ENCODE peak calls at places on chromosomes 3 and 15, in six cellular contexts. One of them, this sample, is unnamed.

GRCh38 chr3:181791380-181791779 is 79.7 kb downstream of the SOX2 start:
- DNase-seq in MM.1S: no peak
- DNase-seq in endothelial cell of umbilical vein: no peak
- DNase-seq in keratinocyte: no peak
- DNase-seq in Peyer's patch: no peak
- DNase-seq in upper lobe of left lung: no peak
- DNase-seq in this sample: no peak

GRCh38 chr15:27398631-27399030 is 427.6 kb downstream of the GABRG3 start:
- DNase-seq in MM.1S: no peak
- DNase-seq in endothelial cell of umbilical vein: no peak
- DNase-seq in upper lobe of left lung: no peak
- DNase-seq in Peyer's patch: no peak
- DNase-seq in keratinocyte: no peak
- DNase-seq in this sample: no peak

GRCh38 chr3:130702985-130703384 is 43.6 kb downstream of the PIK3R4 start:
- DNase-seq in endothelial cell of umbilical vein: no peak
- DNase-seq in Peyer's patch: no peak
- DNase-seq in keratinocyte: no peak
- DNase-seq in upper lobe of left lung: no peak
- DNase-seq in MM.1S: no peak
- DNase-seq in this sample: no peak

GRCh38 chr3:188956839-188957489 is 214.8 kb upstream of the TPRG1 start:
- DNase-seq in endothelial cell of umbilical vein: peak; percentile 61
- DNase-seq in MM.1S: peak; percentile 60
- DNase-seq in Peyer's patch: no peak
- DNase-seq in upper lobe of left lung: no peak
- DNase-seq in keratinocyte: peak; percentile 41
- DNase-seq in this sample: no peak

GRCh38 chr3:23859012-23859743 is 53.4 kb downstream of the UBE2E1 start:
- DNase-seq in Peyer's patch: no peak
- DNase-seq in upper lobe of left lung: no peak
- DNase-seq in MM.1S: no peak
- DNase-seq in keratinocyte: no peak
- DNase-seq in endothelial cell of umbilical vein: peak; percentile 56
- DNase-seq in this sample: no peak

GRCh38 chr3:16338124-16338523 is 73.1 kb downstream of the OXNAD1 start:
- DNase-seq in keratinocyte: no peak
- DNase-seq in MM.1S: no peak
- DNase-seq in upper lobe of left lung: peak; percentile 51
- DNase-seq in Peyer's patch: no peak
- DNase-seq in endothelial cell of umbilical vein: no peak
- DNase-seq in this sample: no peak

GRCh38 chr15:78407889-78408640 is 30.0 kb upstream of the IREB2 start:
- DNase-seq in Peyer's patch: no peak
- DNase-seq in endothelial cell of umbilical vein: no peak
- DNase-seq in upper lobe of left lung: no peak
- DNase-seq in keratinocyte: no peak
- DNase-seq in MM.1S: no peak
- DNase-seq in this sample: no peak

GRCh38 chr3:184260571-184261269 is 633 bp downstream of the CAMK2N2 start:
- DNase-seq in MM.1S: no peak
- DNase-seq in Peyer's patch: no peak
- DNase-seq in endothelial cell of umbilical vein: no peak
- DNase-seq in keratinocyte: no peak
- DNase-seq in upper lobe of left lung: peak; percentile 88
- DNase-seq in this sample: peak; percentile 32

GRCh38 chr15:93033434-93034045 is 55.5 kb downstream of the RGMA start:
- DNase-seq in keratinocyte: no peak
- DNase-seq in MM.1S: no peak
- DNase-seq in Peyer's patch: peak; percentile 29
- DNase-seq in endothelial cell of umbilical vein: no peak
- DNase-seq in upper lobe of left lung: peak; percentile 27
- DNase-seq in this sample: no peak

GRCh38 chr3:120637836-120638559 is 41.9 kb downstream of the NDUFB4 start:
- DNase-seq in keratinocyte: no peak
- DNase-seq in MM.1S: no peak
- DNase-seq in Peyer's patch: no peak
- DNase-seq in endothelial cell of umbilical vein: no peak
- DNase-seq in upper lobe of left lung: no peak
- DNase-seq in this sample: no peak

GRCh38 chr15:27845535-27846369 is 253.4 kb downstream of the OCA2 start:
- DNase-seq in keratinocyte: no peak
- DNase-seq in endothelial cell of umbilical vein: no peak
- DNase-seq in upper lobe of left lung: no peak
- DNase-seq in MM.1S: no peak
- DNase-seq in Peyer's patch: no peak
- DNase-seq in this sample: no peak

GRCh38 chr3:69451594-69451993 is 65.7 kb upstream of the FRMD4B start:
- DNase-seq in Peyer's patch: no peak
- DNase-seq in MM.1S: no peak
- DNase-seq in endothelial cell of umbilical vein: peak; percentile 35
- DNase-seq in keratinocyte: no peak
- DNase-seq in upper lobe of left lung: no peak
- DNase-seq in this sample: peak; percentile 74

GRCh38 chr3:133394561-133395311 is 5.1 kb upstream of the BFSP2 start:
- DNase-seq in Peyer's patch: no peak
- DNase-seq in endothelial cell of umbilical vein: peak; percentile 12
- DNase-seq in keratinocyte: no peak
- DNase-seq in MM.1S: peak; percentile 30
- DNase-seq in upper lobe of left lung: no peak
- DNase-seq in this sample: no peak

GRCh38 chr15:99450896-99451358 is 114.9 kb upstream of the MEF2A start:
- DNase-seq in endothelial cell of umbilical vein: peak; percentile 75
- DNase-seq in MM.1S: no peak
- DNase-seq in Peyer's patch: peak; percentile 66
- DNase-seq in upper lobe of left lung: no peak
- DNase-seq in keratinocyte: no peak
- DNase-seq in this sample: peak; percentile 48

GRCh38 chr15:87653646-87654045 is 602.9 kb downstream of the NTRK3 start:
- DNase-seq in Peyer's patch: no peak
- DNase-seq in upper lobe of left lung: no peak
- DNase-seq in endothelial cell of umbilical vein: no peak
- DNase-seq in MM.1S: no peak
- DNase-seq in keratinocyte: no peak
- DNase-seq in this sample: no peak

GRCh38 chr3:148625145-148625736 is 72.5 kb upstream of the AGTR1 start:
- DNase-seq in upper lobe of left lung: no peak
- DNase-seq in MM.1S: no peak
- DNase-seq in keratinocyte: no peak
- DNase-seq in Peyer's patch: no peak
- DNase-seq in endothelial cell of umbilical vein: no peak
- DNase-seq in this sample: no peak

GRCh38 chr15:62391565-62392262 is 226.6 kb upstream of the C2CD4B start:
- DNase-seq in keratinocyte: no peak
- DNase-seq in MM.1S: peak; percentile 14
- DNase-seq in upper lobe of left lung: peak; percentile 92
- DNase-seq in Peyer's patch: peak; percentile 84
- DNase-seq in endothelial cell of umbilical vein: peak; percentile 31
- DNase-seq in this sample: peak; percentile 62

GRCh38 chr3:150394606-150395005 is 13.5 kb upstream of the TSC22D2 start:
- DNase-seq in Peyer's patch: no peak
- DNase-seq in endothelial cell of umbilical vein: no peak
- DNase-seq in keratinocyte: no peak
- DNase-seq in upper lobe of left lung: no peak
- DNase-seq in MM.1S: no peak
- DNase-seq in this sample: no peak

GRCh38 chr15:90750186-90750585 is 33.0 kb downstream of the BLM start:
- DNase-seq in Peyer's patch: no peak
- DNase-seq in keratinocyte: no peak
- DNase-seq in MM.1S: no peak
- DNase-seq in upper lobe of left lung: no peak
- DNase-seq in endothelial cell of umbilical vein: no peak
- DNase-seq in this sample: no peak

GRCh38 chr3:164730810-164731209 is 347.5 kb downstream of the SI start:
- DNase-seq in upper lobe of left lung: no peak
- DNase-seq in MM.1S: no peak
- DNase-seq in keratinocyte: no peak
- DNase-seq in Peyer's patch: no peak
- DNase-seq in endothelial cell of umbilical vein: no peak
- DNase-seq in this sample: no peak

GRCh38 chr3:25945366-25945765 is 155.5 kb downstream of the OXSM start:
- DNase-seq in keratinocyte: no peak
- DNase-seq in upper lobe of left lung: no peak
- DNase-seq in Peyer's patch: no peak
- DNase-seq in MM.1S: no peak
- DNase-seq in endothelial cell of umbilical vein: no peak
- DNase-seq in this sample: no peak

GRCh38 chr15:77430213-77430612 is 9.5 kb downstream of the HMG20A start:
- DNase-seq in Peyer's patch: no peak
- DNase-seq in upper lobe of left lung: no peak
- DNase-seq in MM.1S: no peak
- DNase-seq in keratinocyte: no peak
- DNase-seq in endothelial cell of umbilical vein: no peak
- DNase-seq in this sample: no peak

DNA sequence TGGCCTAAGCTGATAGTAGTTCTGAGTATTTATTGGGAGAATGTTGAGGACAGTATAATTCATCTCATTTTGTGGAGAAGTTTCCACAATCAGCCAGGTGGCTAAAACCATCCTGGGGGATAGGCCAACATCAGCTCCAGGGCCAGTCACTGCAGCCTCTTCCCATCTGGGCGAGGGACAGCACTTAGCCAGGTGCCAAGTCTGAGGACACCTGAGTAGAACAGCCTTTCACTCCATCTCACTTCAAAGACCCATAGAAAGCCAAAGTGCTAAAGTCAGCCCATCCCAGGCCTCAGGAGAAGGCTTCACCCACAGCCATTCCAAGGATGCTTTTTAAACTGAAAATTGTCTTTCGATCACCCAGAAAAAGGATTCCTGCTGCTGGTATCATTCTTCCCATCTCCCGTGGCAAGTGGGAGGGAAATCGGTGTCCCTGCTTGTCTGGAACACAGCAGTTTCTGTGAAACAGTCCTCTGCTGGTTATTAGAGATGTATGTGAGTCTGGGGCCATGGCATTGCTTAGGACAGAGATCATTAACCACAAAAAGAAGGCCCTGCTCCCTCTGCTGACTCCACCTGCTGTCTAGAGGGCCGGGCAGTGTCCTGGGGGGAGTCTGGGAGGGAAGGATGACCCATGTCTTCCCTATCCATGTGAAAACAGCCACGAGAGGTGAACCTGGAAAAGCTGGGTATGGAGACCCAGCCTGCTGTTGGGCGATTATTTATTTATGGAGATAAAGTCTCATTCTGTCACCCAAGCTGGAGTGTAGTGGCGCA is 9.6 kb downstream of the CALML4 start:
- DNase-seq in upper lobe of left lung: no peak
- DNase-seq in endothelial cell of umbilical vein: no peak
- DNase-seq in keratinocyte: no peak
- DNase-seq in MM.1S: no peak
- DNase-seq in Peyer's patch: no peak
- DNase-seq in this sample: no peak
- TF ChIP-seq CTCF in upper lobe of left lung: no peak
- TF ChIP-seq CTCF in endothelial cell of umbilical vein: no peak
- TF ChIP-seq CTCF in keratinocyte: no peak
- TF ChIP-seq CTCF in MM.1S: no peak
- TF ChIP-seq CTCF in Peyer's patch: no peak
- TF ChIP-seq CTCF in this sample: no peak

DNA sequence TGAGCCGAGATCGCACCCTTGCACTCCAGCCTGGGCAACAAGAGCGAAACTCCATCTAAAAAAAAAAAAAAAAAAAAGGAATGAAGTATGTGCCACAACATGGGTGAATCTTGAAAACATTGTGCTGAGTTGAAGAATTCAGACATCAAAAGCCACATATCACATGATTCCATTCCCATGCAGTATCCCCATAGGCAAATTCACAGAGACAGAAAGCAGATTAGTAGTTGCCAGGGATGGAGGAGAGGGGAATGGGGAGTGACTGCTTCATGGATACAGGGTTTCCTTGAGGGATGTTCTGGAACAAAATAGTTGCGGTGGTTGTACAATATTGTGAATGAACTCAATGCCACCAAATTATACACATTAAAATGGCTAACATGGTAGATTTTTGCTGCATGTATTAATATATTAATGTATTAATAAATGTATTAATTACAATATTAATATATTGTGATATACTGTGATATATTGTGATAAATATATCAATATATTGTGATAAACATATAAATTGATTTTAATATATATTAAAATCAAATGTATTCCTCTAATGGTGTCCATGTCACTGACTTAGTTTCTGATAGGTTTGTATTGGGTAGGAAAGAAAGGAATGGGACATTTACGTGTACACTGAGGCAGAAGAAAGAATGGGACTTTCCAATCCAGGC is 34.9 kb downstream of the SMAD3 start:
- DNase-seq in upper lobe of left lung: no peak
- DNase-seq in endothelial cell of umbilical vein: no peak
- DNase-seq in Peyer's patch: no peak
- DNase-seq in keratinocyte: no peak
- DNase-seq in MM.1S: no peak
- DNase-seq in this sample: no peak
- H3K4me3 ChIP-seq in upper lobe of left lung: no peak overlapping the region
- H3K4me3 ChIP-seq in endothelial cell of umbilical vein: no peak overlapping the region
- H3K4me3 ChIP-seq in Peyer's patch: no peak overlapping the region
- H3K4me3 ChIP-seq in keratinocyte: no peak overlapping the region
- H3K4me3 ChIP-seq in MM.1S: peak overlapping the region; percentile 54
- H3K4me3 ChIP-seq in this sample: no peak overlapping the region

GRCh38 chr3:22608093-22608492 is 595.0 kb upstream of the UBE2E2 start:
- DNase-seq in upper lobe of left lung: no peak
- DNase-seq in Peyer's patch: no peak
- DNase-seq in keratinocyte: no peak
- DNase-seq in endothelial cell of umbilical vein: no peak
- DNase-seq in MM.1S: no peak
- DNase-seq in this sample: no peak
- H3K36me3 ChIP-seq in upper lobe of left lung: no peaks in the 10 kb centered on the region
- H3K36me3 ChIP-seq in Peyer's patch: no peaks in the 10 kb centered on the region
- H3K36me3 ChIP-seq in keratinocyte: no peaks in the 10 kb centered on the region
- H3K36me3 ChIP-seq in endothelial cell of umbilical vein: no peaks in the 10 kb centered on the region
- H3K36me3 ChIP-seq in MM.1S: no peaks in the 10 kb centered on the region
- H3K36me3 ChIP-seq in this sample: no peaks in the 10 kb centered on the region

DNA sequence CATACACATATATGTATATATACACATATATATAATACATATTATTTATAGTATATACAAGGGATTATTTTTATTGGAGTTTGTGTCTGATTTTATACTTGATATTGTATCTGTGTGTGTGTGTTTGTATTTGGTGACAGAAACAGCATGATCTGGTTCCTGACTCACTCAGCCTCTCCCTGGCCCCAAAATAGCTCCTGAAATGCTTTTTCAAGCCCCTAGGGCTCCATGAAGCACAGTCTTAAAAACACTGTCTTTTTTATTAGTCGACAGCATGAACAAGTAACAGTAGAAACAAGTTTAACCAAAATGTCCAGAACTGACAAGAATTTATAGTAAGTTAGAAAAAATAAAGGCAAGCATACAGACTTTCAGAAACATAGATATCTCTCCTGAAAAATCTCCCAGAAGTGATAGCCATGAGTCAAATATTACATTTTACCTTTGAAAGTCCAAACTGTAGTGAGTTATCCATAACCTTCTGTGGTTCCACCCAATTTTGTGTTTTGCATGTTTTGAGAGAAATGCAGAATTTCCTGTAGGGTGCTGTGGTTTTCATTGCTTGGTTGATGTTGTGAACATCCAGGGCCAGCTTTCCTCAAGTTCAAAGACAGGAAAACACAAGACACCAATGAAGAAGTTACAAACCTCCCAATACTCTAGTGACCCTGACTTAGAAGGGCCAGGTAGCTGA is 98.5 kb upstream of the CCDC80 start:
- DNase-seq in keratinocyte: no peak
- DNase-seq in MM.1S: no peak
- DNase-seq in upper lobe of left lung: no peak
- DNase-seq in endothelial cell of umbilical vein: no peak
- DNase-seq in Peyer's patch: no peak
- DNase-seq in this sample: no peak
- TF ChIP-seq CTCF in keratinocyte: no peak
- TF ChIP-seq CTCF in MM.1S: no peak
- TF ChIP-seq CTCF in upper lobe of left lung: no peak
- TF ChIP-seq CTCF in endothelial cell of umbilical vein: no peak
- TF ChIP-seq CTCF in Peyer's patch: no peak
- TF ChIP-seq CTCF in this sample: no peak

This sample was measured in BE2C.